ENCODE peak calls at places on chromosomes 16 and 17, in four cellular contexts. One of them, this sample, is unnamed. For H3K36me3 and H3K4me1, the result is how much of the 10 kb centered on the place peaks cover.

GRCh38 chr17:867896-868489 is 85.8 kb downstream of the MRM3 start:
- DNase-seq in neuronal stem cell: no peak
- DNase-seq in CD8-positive, alpha-beta memory T cell: no peak
- DNase-seq in K562: no peak
- DNase-seq in this sample: no peak

GRCh38 chr16:12186774-12187335 is 210.3 kb downstream of the SNX29 start:
- DNase-seq in CD8-positive, alpha-beta memory T cell: no peak
- DNase-seq in K562: no peak
- DNase-seq in neuronal stem cell: no peak
- DNase-seq in this sample: no peak

GRCh38 chr16:75660321-75660720 is 12.7 kb downstream of the TERF2IP start:
- DNase-seq in CD8-positive, alpha-beta memory T cell: no peak
- DNase-seq in K562: no peak
- DNase-seq in neuronal stem cell: no peak
- DNase-seq in this sample: no peak

GRCh38 chr17:12627177-12627629 is 38.5 kb upstream of the MYOCD start:
- DNase-seq in CD8-positive, alpha-beta memory T cell: no peak
- DNase-seq in K562: peak
- DNase-seq in neuronal stem cell: no peak
- DNase-seq in this sample: no peak

GRCh38 chr16:22130528-22130927 is 31.8 kb upstream of the SDR42E2 start:
- DNase-seq in CD8-positive, alpha-beta memory T cell: no peak
- DNase-seq in neuronal stem cell: no peak
- DNase-seq in K562: no peak
- DNase-seq in this sample: no peak

GRCh38 chr16:7440886-7441400 is 108.3 kb downstream of the RBFOX1 start:
- DNase-seq in neuronal stem cell: no peak
- DNase-seq in K562: no peak
- DNase-seq in CD8-positive, alpha-beta memory T cell: no peak
- DNase-seq in this sample: no peak

GRCh38 chr16:67333315-67333714 is 6.7 kb downstream of the LRRC36 start:
- DNase-seq in K562: no peak
- DNase-seq in neuronal stem cell: no peak
- DNase-seq in CD8-positive, alpha-beta memory T cell: no peak
- DNase-seq in this sample: no peak

GRCh38 chr16:23278031-23278430 is 24.1 kb upstream of the SCNN1B start:
- DNase-seq in CD8-positive, alpha-beta memory T cell: no peak
- DNase-seq in neuronal stem cell: no peak
- DNase-seq in K562: no peak
- DNase-seq in this sample: no peak

GRCh38 chr17:73625006-73625405 is 19.2 kb downstream of the SDK2 start:
- DNase-seq in CD8-positive, alpha-beta memory T cell: no peak
- DNase-seq in K562: no peak
- DNase-seq in neuronal stem cell: no peak
- DNase-seq in this sample: no peak

GRCh38 chr17:82876149-82876548 is 36.3 kb upstream of the ZNF750 start:
- DNase-seq in CD8-positive, alpha-beta memory T cell: no peak
- DNase-seq in K562: peak
- DNase-seq in neuronal stem cell: no peak
- DNase-seq in this sample: no peak

GRCh38 chr17:82878545-82878944 is 38.7 kb upstream of the ZNF750 start:
- DNase-seq in neuronal stem cell: no peak
- DNase-seq in K562: no peak
- DNase-seq in CD8-positive, alpha-beta memory T cell: no peak
- DNase-seq in this sample: no peak

GRCh38 chr17:82879241-82879640 is 39.4 kb upstream of the ZNF750 start:
- DNase-seq in K562: no peak
- DNase-seq in CD8-positive, alpha-beta memory T cell: no peak
- DNase-seq in neuronal stem cell: no peak
- DNase-seq in this sample: no peak

GRCh38 chr17:82875418-82875856 is 35.6 kb upstream of the ZNF750 start:
- DNase-seq in neuronal stem cell: no peak
- DNase-seq in K562: no peak
- DNase-seq in CD8-positive, alpha-beta memory T cell: peak
- DNase-seq in this sample: no peak

DNA sequence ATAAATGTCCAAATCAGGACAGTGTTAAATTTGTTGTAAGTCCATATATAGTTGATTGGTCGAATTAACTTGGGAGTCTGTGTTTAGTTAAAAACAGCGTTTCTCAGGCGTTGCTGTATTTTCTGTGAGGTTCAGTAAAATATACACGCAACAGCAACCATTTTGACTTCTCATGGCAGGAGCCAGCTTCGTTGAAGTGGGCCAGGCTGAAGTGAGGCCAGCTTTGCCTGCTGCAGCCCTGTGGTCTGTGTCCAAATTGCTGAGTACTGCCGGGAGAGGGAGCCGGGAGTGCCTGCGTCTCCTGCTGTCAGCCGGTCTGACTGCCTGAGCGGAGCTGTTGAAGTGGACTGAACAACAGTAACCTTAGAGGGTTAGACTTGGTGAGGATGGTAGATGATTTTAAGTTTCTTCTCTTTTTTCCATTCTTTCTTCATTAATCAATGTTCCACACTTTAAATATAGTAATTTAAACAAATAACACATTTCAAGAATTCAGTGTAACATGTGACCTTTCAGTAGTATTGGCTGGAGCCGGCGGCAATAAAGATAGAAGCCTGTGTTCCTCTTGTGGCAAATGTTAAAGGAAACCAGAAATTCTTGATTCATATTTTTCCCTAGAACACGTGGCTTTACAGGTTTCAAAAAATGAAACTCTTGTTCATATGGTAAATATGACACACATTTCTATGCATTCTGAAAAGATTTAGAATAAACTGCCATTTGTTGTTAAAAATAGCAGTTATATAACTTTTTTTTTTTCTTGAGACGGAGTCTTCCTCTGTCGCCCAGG is 37.0 kb upstream of the ZNF750 start:
- DNase-seq in neuronal stem cell: no peak
- DNase-seq in CD8-positive, alpha-beta memory T cell: peak
- DNase-seq in K562: peak
- DNase-seq in this sample: no peak
- H3K36me3 ChIP-seq in neuronal stem cell: under half
- H3K36me3 ChIP-seq in CD8-positive, alpha-beta memory T cell: under half
- H3K36me3 ChIP-seq in K562: under half
- H3K36me3 ChIP-seq in this sample: under half

GRCh38 chr17:39674179-39674578 is 5.9 kb downstream of the PNMT start:
- DNase-seq in K562: no peak
- DNase-seq in CD8-positive, alpha-beta memory T cell: no peak
- DNase-seq in neuronal stem cell: no peak
- DNase-seq in this sample: no peak

GRCh38 chr17:39673335-39674081 is 5.3 kb downstream of the PNMT start:
- DNase-seq in K562: no peak
- DNase-seq in neuronal stem cell: no peak
- DNase-seq in CD8-positive, alpha-beta memory T cell: peak
- DNase-seq in this sample: no peak

GRCh38 chr17:39671651-39672521 is 3.6 kb downstream of the PNMT start:
- DNase-seq in neuronal stem cell: no peak
- DNase-seq in CD8-positive, alpha-beta memory T cell: peak
- DNase-seq in K562: peak
- DNase-seq in this sample: peak

GRCh38 chr17:39670746-39671145 is 2.5 kb downstream of the PNMT start:
- DNase-seq in K562: no peak
- DNase-seq in neuronal stem cell: no peak
- DNase-seq in CD8-positive, alpha-beta memory T cell: no peak
- DNase-seq in this sample: no peak

GRCh38 chr17:39672522-39673334 is 4.5 kb downstream of the PNMT start:
- DNase-seq in neuronal stem cell: no peak
- DNase-seq in CD8-positive, alpha-beta memory T cell: peak
- DNase-seq in K562: no peak
- DNase-seq in this sample: no peak
- H3K4me1 ChIP-seq in neuronal stem cell: under half
- H3K4me1 ChIP-seq in CD8-positive, alpha-beta memory T cell: under half
- H3K4me1 ChIP-seq in K562: half or more
- H3K4me1 ChIP-seq in this sample: under half

DNA sequence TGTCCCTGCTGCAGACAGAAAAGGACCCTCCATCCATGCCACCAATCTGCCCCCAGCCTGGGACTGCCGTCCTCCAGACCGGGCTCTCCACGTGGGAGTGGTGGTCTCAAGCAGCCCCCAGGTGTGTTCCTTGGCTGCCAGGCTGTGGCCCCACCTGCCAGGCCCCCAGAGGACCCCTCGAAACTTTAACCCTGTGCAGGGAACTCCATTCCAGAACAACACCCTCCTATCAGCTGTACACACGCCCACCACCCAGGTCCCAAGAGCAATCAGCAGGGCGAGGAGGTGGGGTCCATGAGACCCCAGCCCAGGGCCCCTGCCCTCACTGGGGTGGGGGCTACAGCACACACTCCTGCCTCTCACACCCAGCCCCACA is 1.4 kb downstream of the PYCR1 start:
- DNase-seq in CD8-positive, alpha-beta memory T cell: no peak
- DNase-seq in K562: no peak
- DNase-seq in neuronal stem cell: no peak
- DNase-seq in this sample: no peak
- H3K4me3 ChIP-seq in CD8-positive, alpha-beta memory T cell: no peak
- H3K4me3 ChIP-seq in K562: peak
- H3K4me3 ChIP-seq in neuronal stem cell: peak
- H3K4me3 ChIP-seq in this sample: peak

GRCh38 chr16:3745751-3746355 is 28.5 kb upstream of the TRAP1 start:
- DNase-seq in neuronal stem cell: peak
- DNase-seq in K562: no peak
- DNase-seq in CD8-positive, alpha-beta memory T cell: no peak
- DNase-seq in this sample: no peak
- H3K36me3 ChIP-seq in neuronal stem cell: under half
- H3K36me3 ChIP-seq in K562: half or more
- H3K36me3 ChIP-seq in CD8-positive, alpha-beta memory T cell: under half
- H3K36me3 ChIP-seq in this sample: half or more

GRCh38 chr17:55434721-55435120 is 13.1 kb upstream of the MMD start:
- DNase-seq in CD8-positive, alpha-beta memory T cell: no peak
- DNase-seq in neuronal stem cell: no peak
- DNase-seq in K562: no peak
- DNase-seq in this sample: no peak

GRCh38 chr17:55433629-55434422 is 12.2 kb upstream of the MMD start:
- DNase-seq in neuronal stem cell: no peak
- DNase-seq in K562: no peak
- DNase-seq in CD8-positive, alpha-beta memory T cell: no peak
- DNase-seq in this sample: no peak

GRCh38 chr17:55437165-55437605 is 15.6 kb upstream of the MMD start:
- DNase-seq in K562: no peak
- DNase-seq in neuronal stem cell: no peak
- DNase-seq in CD8-positive, alpha-beta memory T cell: no peak
- DNase-seq in this sample: peak

GRCh38 chr17:55436224-55437164 is 14.9 kb upstream of the MMD start:
- DNase-seq in K562: no peak
- DNase-seq in CD8-positive, alpha-beta memory T cell: no peak
- DNase-seq in neuronal stem cell: no peak
- DNase-seq in this sample: no peak

GRCh38 chr17:55435408-55435807 is 13.8 kb upstream of the MMD start:
- DNase-seq in CD8-positive, alpha-beta memory T cell: no peak
- DNase-seq in neuronal stem cell: no peak
- DNase-seq in K562: no peak
- DNase-seq in this sample: no peak
- H3K4me1 ChIP-seq in CD8-positive, alpha-beta memory T cell: under half
- H3K4me1 ChIP-seq in neuronal stem cell: under half
- H3K4me1 ChIP-seq in K562: under half
- H3K4me1 ChIP-seq in this sample: under half

GRCh38 chr16:72626623-72627022 is 421.3 kb downstream of the ZFHX3 start:
- DNase-seq in K562: no peak
- DNase-seq in neuronal stem cell: no peak
- DNase-seq in CD8-positive, alpha-beta memory T cell: no peak
- DNase-seq in this sample: no peak
- H3K4me3 ChIP-seq in K562: peak
- H3K4me3 ChIP-seq in neuronal stem cell: peak
- H3K4me3 ChIP-seq in CD8-positive, alpha-beta memory T cell: no peak
- H3K4me3 ChIP-seq in this sample: no peak

DNA sequence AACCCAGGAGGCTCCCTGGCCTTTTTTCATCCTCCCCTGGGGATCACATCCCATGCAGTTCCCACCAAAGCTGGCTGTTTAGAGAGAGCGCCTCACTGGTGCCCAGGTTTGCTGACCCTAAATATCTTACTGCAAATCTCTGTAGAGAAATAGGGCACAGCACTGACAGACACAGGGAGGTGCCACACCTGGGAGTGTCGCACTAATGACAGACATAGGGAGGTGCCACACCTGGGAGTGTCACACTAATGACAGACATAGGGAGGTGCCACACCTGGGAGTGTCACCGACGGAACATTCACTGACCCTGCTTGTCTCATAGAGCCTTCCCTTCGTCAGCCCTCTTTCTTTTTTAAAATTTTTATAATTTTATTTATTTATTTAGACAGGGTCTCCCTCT is 25.6 kb downstream of the UNK start:
- DNase-seq in neuronal stem cell: no peak
- DNase-seq in K562: peak
- DNase-seq in CD8-positive, alpha-beta memory T cell: peak
- DNase-seq in this sample: no peak
- H3K36me3 ChIP-seq in neuronal stem cell: under half
- H3K36me3 ChIP-seq in K562: under half
- H3K36me3 ChIP-seq in CD8-positive, alpha-beta memory T cell: under half
- H3K36me3 ChIP-seq in this sample: half or more

GRCh38 chr17:46123607-46124006 is 69.6 kb downstream of the KANSL1 start:
- DNase-seq in CD8-positive, alpha-beta memory T cell: no peak
- DNase-seq in K562: no peak
- DNase-seq in neuronal stem cell: no peak
- DNase-seq in this sample: no peak
- H3K4me1 ChIP-seq in CD8-positive, alpha-beta memory T cell: half or more
- H3K4me1 ChIP-seq in K562: under half
- H3K4me1 ChIP-seq in neuronal stem cell: under half
- H3K4me1 ChIP-seq in this sample: under half

This sample was measured in HAP-1.